ENCODE peak calls at places on chromosomes 6 and 20, in ten cellular contexts. X, Z, O, G, A, W, V, C, U and J are unnamed samples.

GRCh38 chr6:13089296-13089994 is 238.9 kb downstream of the TBC1D7 start:
- DNase-seq in W (no peak), A (no peak), O (no peak), Z (no peak), C (no peak), U (no peak), V (no peak), X (no peak), G (no peak), J (no peak)

GRCh38 chr20:49957487-49957938 is 21.3 kb downstream of the RNF114 start:
- DNase-seq in W (no peak), G (no peak), C (no peak), V (no peak), O (no peak), A (no peak), Z (no peak), U (no peak), X (no peak), J (peak)

GRCh38 chr20:37526238-37526838 is 1.3 kb downstream of the BLCAP start:
- DNase-seq in C (peak), G (peak), A (no peak), O (no peak), X (peak), U (no peak), V (peak), Z (peak), W (peak), J (peak)

GRCh38 chr20:63317601-63318291 is 24.8 kb downstream of the COL20A1 start:
- DNase-seq in X (peak), U (no peak), G (no peak), Z (no peak), W (no peak), V (no peak), C (no peak), O (no peak), A (peak), J (no peak)

GRCh38 chr6:160030103-160030502 is 61.2 kb downstream of the IGF2R start:
- DNase-seq in U (peak), W (peak), V (peak), A (peak), X (peak), O (peak), C (peak), Z (no peak), G (no peak), J (peak)

GRCh38 chr6:300494-301198 is 8.4 kb downstream of the DUSP22 start:
- DNase-seq in X (peak), U (no peak), C (no peak), W (no peak), A (no peak), Z (no peak), O (no peak), V (no peak), G (no peak), J (no peak)

GRCh38 chr6:137995371-137995770 is 111.8 kb downstream of the PERP start:
- DNase-seq in C (no peak), O (no peak), X (no peak), G (no peak), U (no peak), W (no peak), V (no peak), Z (no peak), A (no peak), J (no peak)

GRCh38 chr20:39280875-39281274 is 318.7 kb downstream of the DHX35 start:
- DNase-seq in W (no peak), A (no peak), X (no peak), C (no peak), Z (no peak), O (no peak), V (no peak), U (no peak), G (no peak), J (no peak)

GRCh38 chr6:36666726-36667591 is 11.6 kb upstream of the CDKN1A start:
- DNase-seq in X (peak), A (peak), V (peak), G (peak), Z (peak), W (peak), C (peak), O (peak), U (peak), J (peak)

GRCh38 chr6:24522090-24522820 is 27.5 kb downstream of the ALDH5A1 start:
- DNase-seq in A (no peak), V (no peak), G (peak), X (no peak), U (no peak), Z (no peak), C (peak), W (no peak), O (no peak), J (no peak)

GRCh38 chr20:50715694-50716093 is 15.7 kb upstream of the PARD6B start:
- DNase-seq in O (no peak), V (no peak), X (no peak), A (no peak), W (no peak), U (no peak), G (no peak), C (no peak), Z (no peak), J (no peak)

GRCh38 chr6:107894821-107895396 is 63.1 kb downstream of the SEC63 start:
- DNase-seq in W (peak), A (no peak), V (no peak), X (no peak), C (no peak), U (no peak), G (peak), O (no peak), Z (peak), J (no peak)

GRCh38 chr6:22892452-22892851 is 323.1 kb downstream of the HDGFL1 start:
- DNase-seq in A (no peak), C (peak), O (no peak), G (no peak), U (peak), Z (no peak), W (no peak), X (no peak), V (no peak), J (no peak)

GRCh38 chr20:57048027-57048869 is 218.2 kb downstream of the BMP7 start:
- DNase-seq in A (peak), G (peak), W (peak), O (peak), X (no peak), C (no peak), V (peak), U (no peak), Z (no peak), J (peak)

GRCh38 chr6:12060780-12061619 is 48.9 kb downstream of the HIVEP1 start:
- DNase-seq in U (peak), G (peak), C (peak), Z (no peak), A (peak), V (peak), O (peak), W (peak), X (peak), J (peak)

GRCh38 chr20:63850689-63851547 is 10.4 kb upstream of the ABHD16B start:
- DNase-seq in W (peak), V (no peak), X (no peak), O (no peak), U (no peak), C (no peak), Z (no peak), G (no peak), A (no peak), J (no peak)

GRCh38 chr6:137102851-137103492 is 58.2 kb upstream of the IL20RA start:
- DNase-seq in A (no peak), O (no peak), C (no peak), U (no peak), W (no peak), G (peak), X (no peak), V (no peak), Z (no peak), J (no peak)

GRCh38 chr20:64116016-64116415 is 8.7 kb upstream of the NPBWR2 start:
- DNase-seq in G (no peak), V (peak), Z (no peak), A (peak), W (no peak), C (no peak), O (no peak), X (peak), U (no peak), J (no peak)

GRCh38 chr20:33131949-33132822 is 35.8 kb upstream of the BPIFA2 start:
- DNase-seq in C (no peak), A (no peak), X (no peak), G (no peak), O (no peak), V (no peak), Z (no peak), W (no peak), U (no peak), J (no peak)

GRCh38 chr20:24722586-24722985 is 226.5 kb upstream of the CST7 start:
- DNase-seq in W (no peak), Z (no peak), O (no peak), C (no peak), A (no peak), V (no peak), U (no peak), G (no peak), X (no peak), J (no peak)

GRCh38 chr6:70725817-70726413 is 58.2 kb downstream of the SMAP1 start:
- DNase-seq in G (no peak), O (no peak), X (no peak), U (no peak), V (no peak), C (peak), W (no peak), Z (no peak), A (no peak), J (no peak)

GRCh38 chr6:149897015-149897697 is 757 bp downstream of the RAET1E start:
- DNase-seq in W (peak), U (peak), O (no peak), V (peak), X (peak), C (peak), G (no peak), A (peak), Z (peak), J (peak)

GRCh38 chr6:127115032-127115661 is 3.3 kb upstream of the RSPO3 start:
- DNase-seq in X (no peak), C (no peak), V (no peak), Z (no peak), O (no peak), G (no peak), W (no peak), A (no peak), U (no peak), J (no peak)

GRCh38 chr20:1833728-1834726 is 61.2 kb upstream of the SIRPA start:
- DNase-seq in A (no peak), X (no peak), U (no peak), Z (no peak), V (no peak), C (no peak), G (no peak), W (no peak), O (no peak), J (no peak)

GRCh38 chr6:331622-332521 is 39.6 kb downstream of the DUSP22 start:
- DNase-seq in W (peak), X (peak), A (peak), O (no peak), G (peak), Z (no peak), C (no peak), U (no peak), V (no peak), J (no peak)

GRCh38 chr6:155377061-155377460 is 62.8 kb upstream of the TFB1M start:
- DNase-seq in U (no peak), V (no peak), O (no peak), Z (no peak), A (no peak), C (peak), X (no peak), G (no peak), W (no peak), J (no peak)

GRCh38 chr6:3755637-3756515 is 4.4 kb upstream of the PXDC1 start:
- DNase-seq in U (no peak), X (no peak), O (no peak), G (no peak), W (no peak), V (no peak), A (no peak), C (no peak), Z (no peak), J (no peak)

GRCh38 chr6:63923139-63923739 is 287.6 kb downstream of the PHF3 start:
- DNase-seq in U (no peak), V (no peak), G (peak), X (no peak), Z (no peak), W (no peak), O (no peak), C (peak), A (no peak), J (no peak)

GRCh38 chr20:11912013-11912663 is 5.6 kb upstream of the BTBD3 start:
- DNase-seq in W (no peak), U (no peak), Z (no peak), X (no peak), G (no peak), C (no peak), O (no peak), A (no peak), V (no peak), J (peak)

GRCh38 chr20:35506872-35507638 is 22.4 kb downstream of the C20orf173 start:
- DNase-seq in Z (no peak), W (no peak), O (no peak), C (peak), A (no peak), V (no peak), X (no peak), U (no peak), G (no peak), J (no peak)

GRCh38 chr20:11153819-11154218 is 480.0 kb upstream of the JAG1 start:
- DNase-seq in X (no peak), A (no peak), V (no peak), G (no peak), O (no peak), Z (no peak), U (no peak), W (no peak), C (peak), J (no peak)

GRCh38 chr6:116974942-116975341 is 97.9 kb downstream of the RFX6 start:
- DNase-seq in W (no peak), X (no peak), Z (no peak), U (no peak), O (no peak), A (no peak), G (no peak), V (no peak), C (no peak), J (no peak)

GRCh38 chr6:50791900-50792508 is 26.7 kb upstream of the TFAP2B start:
- DNase-seq in C (peak), Z (no peak), O (peak), V (no peak), A (no peak), X (no peak), U (no peak), W (no peak), G (peak), J (peak)

GRCh38 chr6:25851961-25852360 is 20.1 kb upstream of the SLC17A1 start:
- DNase-seq in C (no peak), A (no peak), U (no peak), O (no peak), Z (no peak), X (no peak), G (no peak), W (no peak), V (no peak), J (no peak)

GRCh38 chr6:167849846-167850459 is 23.2 kb downstream of the AFDN start:
- DNase-seq in X (no peak), A (no peak), G (no peak), O (peak), W (no peak), Z (peak), U (no peak), V (no peak), C (no peak), J (peak)
- H3K27ac ChIP-seq in X (no peak), A (peak), G (no peak), O (peak), W (no peak), Z (peak), U (no peak), V (no peak), C (no peak), J (peak)

GRCh38 chr6:75488026-75488425 is 5.6 kb downstream of the FILIP1 start:
- DNase-seq in V (no peak), Z (no peak), A (no peak), O (no peak), U (peak), W (no peak), X (no peak), C (peak), G (no peak), J (no peak)
- H3K27ac ChIP-seq in V (no peak), Z (no peak), A (peak), O (no peak), U (peak), W (peak), X (peak), C (no peak), G (no peak), J (no peak)

DNA sequence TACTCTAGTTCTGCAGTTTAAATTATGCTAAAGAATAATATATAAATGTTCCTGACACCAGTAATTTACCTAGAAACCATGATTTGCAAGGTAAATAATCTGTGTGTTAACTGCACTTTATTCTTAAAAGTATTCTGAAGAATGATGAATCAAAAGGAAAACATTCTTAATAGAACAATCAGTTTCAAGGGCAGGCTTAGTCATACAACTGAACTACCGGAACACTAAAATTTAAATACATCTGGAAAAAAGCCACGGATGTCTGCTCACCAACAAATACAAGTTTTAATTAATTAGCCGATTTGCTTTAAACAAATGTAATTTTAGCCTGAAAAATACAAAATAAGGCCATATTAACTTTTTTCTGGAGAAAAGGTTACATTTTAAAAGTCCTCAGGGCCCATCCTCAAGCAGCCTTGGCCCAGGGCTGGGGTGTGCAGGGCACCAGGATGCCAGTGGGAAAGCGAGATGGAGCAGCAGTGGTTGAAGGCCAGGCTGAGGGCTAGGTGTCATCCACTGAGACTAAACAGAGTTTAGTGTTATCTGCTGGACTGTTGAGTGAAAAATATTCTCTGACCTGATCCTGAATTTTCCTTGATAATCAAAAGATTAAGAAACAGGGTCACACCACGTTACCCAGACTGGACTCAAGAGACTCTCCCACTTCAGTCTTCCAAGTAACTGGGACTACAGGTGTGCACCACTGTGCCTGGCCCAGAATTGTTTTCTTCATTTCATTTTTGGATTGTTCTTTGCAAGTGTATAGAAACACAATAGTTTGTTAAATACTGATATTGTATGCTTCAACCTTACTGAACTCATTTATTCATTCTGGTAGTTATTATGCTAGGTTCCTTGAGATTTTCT is 88.2 kb upstream of the DST start:
- DNase-seq in A (no peak), C (peak), G (no peak), U (no peak), O (no peak), X (no peak), V (peak), Z (no peak), W (no peak), J (no peak)
- H3K27ac ChIP-seq in A (no peak), C (peak), G (no peak), U (peak), O (no peak), X (peak), V (no peak), Z (no peak), W (peak), J (no peak)

DNA sequence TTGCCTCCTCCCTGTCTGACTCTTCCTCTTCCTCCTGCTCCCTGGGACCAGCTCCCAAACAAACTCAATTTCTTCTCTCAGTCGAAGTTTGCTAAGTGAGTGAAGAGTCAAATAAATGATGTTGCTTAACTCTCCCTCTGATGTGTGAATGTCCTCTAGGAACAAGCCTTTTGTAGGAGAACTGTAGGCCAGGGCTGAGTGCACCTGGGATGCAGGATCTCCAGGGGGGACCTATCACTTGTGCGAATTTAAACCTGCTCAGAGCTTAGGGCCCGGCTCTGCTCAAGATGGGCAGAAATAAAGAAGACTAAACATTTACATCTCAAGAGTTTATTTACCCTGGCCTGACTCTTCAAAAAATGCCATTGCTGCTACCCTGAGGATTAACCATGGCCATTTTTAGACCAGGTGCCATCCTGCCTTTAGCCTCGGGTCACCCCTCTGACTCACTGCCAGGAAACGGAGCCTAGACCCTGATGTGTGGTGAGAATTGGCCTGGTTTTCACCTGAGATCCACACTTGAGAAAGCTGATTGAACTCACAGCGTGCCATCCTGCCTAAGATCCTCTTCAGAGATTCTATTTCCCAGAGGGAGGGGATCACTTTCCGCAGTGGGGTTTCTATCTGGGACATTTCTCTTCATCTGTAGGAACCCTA is 63.6 kb upstream of the CD93 start:
- DNase-seq in O (no peak), V (no peak), W (no peak), G (no peak), C (no peak), U (no peak), A (no peak), X (no peak), Z (no peak), J (no peak)
- H3K27ac ChIP-seq in O (no peak), V (no peak), W (no peak), G (no peak), C (no peak), U (no peak), A (no peak), X (no peak), Z (no peak), J (no peak)

GRCh38 chr6:44179648-44180047 is 21.0 kb downstream of the CAPN11 start:
- DNase-seq in O (no peak), U (no peak), W (no peak), G (no peak), X (no peak), Z (no peak), A (no peak), V (no peak), C (no peak), J (no peak)
- H3K27ac ChIP-seq in O (no peak), U (no peak), W (no peak), G (no peak), X (no peak), Z (no peak), A (no peak), V (no peak), C (no peak), J (no peak)

GRCh38 chr20:53707341-53708102 is 113.9 kb upstream of the ZNF217 start:
- DNase-seq in V (no peak), A (no peak), W (no peak), U (no peak), Z (no peak), G (peak), X (no peak), O (no peak), C (peak), J (no peak)
- H3K27ac ChIP-seq in V (peak), A (peak), W (peak), U (no peak), Z (peak), G (peak), X (no peak), O (peak), C (peak), J (no peak)

GRCh38 chr6:65569505-65569904 is 137.5 kb downstream of the EYS start:
- DNase-seq in A (no peak), U (no peak), V (no peak), X (no peak), G (no peak), C (no peak), Z (no peak), O (no peak), W (no peak), J (no peak)
- H3K27ac ChIP-seq in A (no peak), U (no peak), V (no peak), X (no peak), G (no peak), C (no peak), Z (no peak), O (no peak), W (no peak), J (no peak)

DNA sequence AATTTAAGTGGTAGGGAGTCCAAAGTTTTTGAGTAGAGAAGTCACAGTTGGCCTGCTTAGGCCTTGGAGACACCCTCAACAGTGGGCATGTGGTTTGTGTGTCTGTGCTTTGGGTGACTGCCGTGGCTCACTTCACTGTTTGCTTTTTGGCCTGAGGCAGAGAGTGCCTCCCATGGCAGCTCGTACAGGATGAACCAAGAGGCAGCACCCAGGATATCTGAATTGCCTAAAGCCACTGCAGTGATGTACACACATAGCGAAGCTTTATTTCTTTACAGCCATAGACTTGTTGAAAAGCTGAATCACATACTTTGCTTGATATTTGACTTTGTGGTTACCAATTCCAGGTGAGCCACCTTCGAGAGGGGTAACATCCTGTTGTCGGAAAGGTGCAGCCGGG is 21.6 kb downstream of the RREB1 start:
- DNase-seq in X (no peak), V (no peak), W (no peak), G (no peak), A (no peak), Z (no peak), O (no peak), C (no peak), U (no peak), J (no peak)
- H3K27ac ChIP-seq in X (no peak), V (peak), W (peak), G (no peak), A (peak), Z (no peak), O (no peak), C (no peak), U (no peak), J (peak)